ENCODE peak calls at places on chromosomes 6 and 20, in ten cellular contexts. I is tibial nerve; O is BJ; K is omental fat pad; G is activated CD8-positive, alpha-beta memory T cell treated with anti-CD3 and anti-CD28 coated beads for 48 hours; D is NCI-H524; P is effector CD4-positive, alpha-beta T cell; J is mucosa of descending colon; R is brain microvascular endothelial cell; E is endothelial cell. S is an unnamed sample.

GRCh38 chr6:169805242-169805838 is 53.9 kb downstream of the ERMARD start:
- DNase-seq in O (no peak), R (no peak), E (no peak), J (no peak), P (no peak), K (no peak), I (no peak), D (no peak), G (no peak), S (no peak)

GRCh38 chr6:156809034-156809433 is 31.9 kb downstream of the ARID1B start:
- DNase-seq in G (no peak), D (peak), P (no peak), I (no peak), K (no peak), E (no peak), J (peak), O (peak), R (no peak), S (no peak)

GRCh38 chr6:97765480-97765879 is 482.5 kb upstream of the MMS22L start:
- DNase-seq in G (no peak), K (no peak), E (no peak), P (no peak), J (no peak), D (no peak), R (peak), I (no peak), O (peak), S (no peak)

GRCh38 chr6:126054258-126054702 is 67.9 kb downstream of the TRMT11 start:
- DNase-seq in P (no peak), R (peak), I (no peak), E (no peak), G (no peak), J (peak), D (no peak), O (no peak), K (no peak), S (no peak)

GRCh38 chr6:167141667-167142432 is 15.9 kb downstream of the GPR31 start:
- DNase-seq in O (no peak), J (peak), E (peak), D (peak), G (no peak), I (no peak), K (no peak), R (no peak), P (peak), S (no peak)

GRCh38 chr6:140806431-140806830 is 1326.3 kb upstream of the GJE1 start:
- DNase-seq in D (no peak), G (no peak), P (no peak), E (no peak), K (no peak), O (no peak), I (no peak), J (no peak), R (no peak), S (no peak)

GRCh38 chr20:42974347-42974746 is 215.4 kb downstream of the PTPRT start:
- DNase-seq in P (no peak), J (no peak), D (no peak), O (no peak), I (no peak), G (no peak), E (no peak), K (no peak), R (no peak), S (no peak)

GRCh38 chr6:122788663-122789062 is 395 bp upstream of the SMPDL3A start:
- DNase-seq in O (no peak), J (no peak), E (no peak), P (no peak), D (no peak), G (no peak), R (no peak), I (no peak), K (no peak), S (no peak)

GRCh38 chr6:165821754-165822153 is 158.7 kb upstream of the PDE10A start:
- DNase-seq in E (no peak), D (no peak), I (no peak), P (no peak), K (no peak), G (no peak), R (no peak), O (no peak), J (no peak), S (no peak)

GRCh38 chr6:99178168-99178567 is 171.3 kb downstream of the FAXC start:
- DNase-seq in J (no peak), I (no peak), R (no peak), G (no peak), D (no peak), P (no peak), K (no peak), E (no peak), O (no peak), S (no peak)

GRCh38 chr6:53361549-53362031 is 12.8 kb upstream of the ELOVL5 start:
- DNase-seq in E (no peak), J (peak), D (no peak), R (peak), P (peak), I (no peak), O (no peak), K (no peak), G (no peak), S (no peak)

GRCh38 chr20:2871555-2872303 is 1.6 kb upstream of the PTPRA start:
- DNase-seq in R (no peak), G (no peak), P (no peak), E (no peak), J (no peak), O (no peak), D (no peak), I (no peak), K (no peak), S (no peak)

GRCh38 chr20:5173763-5174162 is 47.0 kb downstream of the CDS2 start:
- DNase-seq in O (no peak), G (no peak), D (no peak), I (no peak), E (no peak), J (no peak), K (no peak), R (no peak), P (no peak), S (no peak)

GRCh38 chr20:62766716-62767115 is 29.6 kb upstream of the MRGBP start:
- DNase-seq in J (peak), D (no peak), I (no peak), K (no peak), E (no peak), G (no peak), R (no peak), O (no peak), P (no peak), S (no peak)

GRCh38 chr6:85404497-85405174 is 45.2 kb upstream of the NT5E start:
- DNase-seq in I (no peak), K (no peak), R (peak), O (peak), E (no peak), G (no peak), D (no peak), P (no peak), J (peak), S (no peak)

GRCh38 chr6:138086573-138087196 is 20.5 kb downstream of the PERP start:
- DNase-seq in R (peak), G (no peak), D (no peak), K (no peak), J (no peak), O (no peak), I (no peak), P (no peak), E (no peak), S (no peak)

GRCh38 chr6:42221546-42221945 is 3.9 kb upstream of the MRPS10 start:
- DNase-seq in G (no peak), I (no peak), K (no peak), O (no peak), E (no peak), J (no peak), D (no peak), R (no peak), P (no peak), S (no peak)

GRCh38 chr6:161048636-161049035 is 57.1 kb downstream of the MAP3K4 start:
- DNase-seq in J (no peak), I (no peak), R (peak), K (no peak), D (no peak), P (no peak), O (no peak), E (no peak), G (no peak), S (no peak)

GRCh38 chr20:43355610-43356009 is 102.1 kb upstream of the SRSF6 start:
- DNase-seq in K (no peak), R (no peak), G (no peak), O (no peak), D (no peak), E (no peak), P (no peak), I (no peak), J (no peak), S (no peak)

GRCh38 chr6:56649782-56650181 is 7.1 kb upstream of the DST start:
- DNase-seq in R (peak), K (no peak), P (no peak), O (no peak), G (no peak), I (no peak), J (no peak), D (no peak), E (no peak), S (no peak)